ENCODE peak calls at places on chromosomes 3 and 15, in four cellular contexts. Q is suprapubic skin, L is upper lobe of left lung, R is endothelial cell of umbilical vein. G is an unnamed sample. For H3K4me1, the result is how much of the 10 kb centered on the place peaks cover.

GRCh38 chr3:182294256-182294655 is 499.0 kb upstream of the ATP11B start:
- DNase-seq in L (no peak), R (no peak), Q (no peak), G (no peak)

GRCh38 chr15:100602822-100603393 is 519 bp downstream of the ASB7 start:
- DNase-seq in Q (peak), R (peak), L (no peak), G (no peak)

GRCh38 chr15:69450968-69451695 is 1.5 kb upstream of the RPLP1 start:
- DNase-seq in L (no peak), R (no peak), Q (no peak), G (no peak)

GRCh38 chr3:73786346-73786807 is 161.6 kb upstream of the PDZRN3 start:
- DNase-seq in L (no peak), Q (no peak), R (peak), G (peak)

GRCh38 chr15:57476533-57476975 is 100.2 kb downstream of the CGNL1 start:
- DNase-seq in Q (no peak), R (peak), L (no peak), G (no peak)

GRCh38 chr15:37059051-37059450 is 41.3 kb downstream of the MEIS2 start:
- DNase-seq in R (peak), L (no peak), Q (no peak), G (no peak)

GRCh38 chr15:83733206-83733605 is 79.3 kb downstream of the ADAMTSL3 start:
- DNase-seq in L (no peak), Q (no peak), R (no peak), G (no peak)

GRCh38 chr3:22606938-22607337 is 596.2 kb upstream of the UBE2E2 start:
- DNase-seq in R (no peak), L (no peak), Q (no peak), G (no peak)

GRCh38 chr3:118110196-118110595 is 924.5 kb downstream of the IGSF11 start:
- DNase-seq in R (no peak), Q (no peak), L (no peak), G (no peak)

GRCh38 chr3:139309880-139310279 is 33.9 kb upstream of the MRPS22 start:
- DNase-seq in R (no peak), Q (no peak), L (no peak), G (no peak)

GRCh38 chr15:90201150-90201943 is at the start of gene SEMA4B:
- DNase-seq in L (peak), R (peak), Q (no peak), G (no peak)

GRCh38 chr3:23811117-23811487 is 5.3 kb downstream of the UBE2E1 start:
- DNase-seq in Q (no peak), R (no peak), L (no peak), G (no peak)

GRCh38 chr3:157650699-157651098 is 147.5 kb upstream of the VEPH1 start:
- DNase-seq in R (no peak), Q (no peak), L (no peak), G (no peak)

GRCh38 chr3:146390967-146391366 is 78.4 kb downstream of the PLSCR2 start:
- DNase-seq in L (no peak), Q (no peak), R (peak), G (no peak)

GRCh38 chr15:66961901-66962300 is 103.5 kb upstream of the SMAD3 start:
- DNase-seq in Q (no peak), R (no peak), L (no peak), G (no peak)

GRCh38 chr3:42013652-42014442 is 51.9 kb upstream of the ULK4 start:
- DNase-seq in L (peak), R (no peak), Q (peak), G (no peak)

GRCh38 chr3:138781012-138781470 is 53.7 kb downstream of the PIK3CB start:
- DNase-seq in Q (no peak), L (no peak), R (no peak), G (no peak)

GRCh38 chr15:94237903-94238302 is 6.5 kb downstream of the MCTP2 start:
- DNase-seq in R (no peak), L (no peak), Q (no peak), G (no peak)

GRCh38 chr15:94240486-94240885 is 9.1 kb downstream of the MCTP2 start:
- DNase-seq in L (no peak), R (no peak), Q (no peak), G (no peak)

GRCh38 chr15:94239474-94239873 is 8.1 kb downstream of the MCTP2 start:
- DNase-seq in Q (no peak), R (no peak), L (no peak), G (no peak)

GRCh38 chr15:94236638-94237037 is 5.3 kb downstream of the MCTP2 start:
- DNase-seq in L (no peak), R (no peak), Q (no peak), G (no peak)

DNA sequence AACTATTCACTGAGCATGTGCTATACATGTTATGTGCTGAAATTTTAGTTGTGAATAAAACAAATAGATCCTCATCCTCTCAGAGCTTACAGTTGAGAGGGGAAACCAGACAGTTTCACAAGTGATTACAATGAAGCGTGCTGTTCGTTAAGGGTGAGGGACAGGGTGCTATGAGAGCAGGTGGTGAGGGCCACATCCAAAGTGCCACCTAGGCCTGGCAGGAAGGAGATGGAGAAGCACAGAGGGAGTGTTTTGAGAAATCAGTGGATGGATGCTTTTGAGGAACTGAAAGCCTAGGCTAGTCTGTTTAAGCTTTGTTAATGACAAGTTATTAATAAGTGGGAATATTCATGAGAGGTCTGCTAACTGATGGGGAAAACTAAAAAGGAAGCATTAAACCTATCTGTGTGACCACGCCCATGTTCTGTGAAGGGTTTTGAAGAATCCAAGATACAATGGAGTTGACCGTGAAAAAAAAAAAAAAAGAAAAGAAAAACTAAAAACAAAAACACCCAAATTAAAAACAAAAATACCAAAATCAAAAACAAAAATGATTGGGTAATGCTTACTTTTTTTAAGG is 7.3 kb downstream of the MCTP2 start:
- DNase-seq in Q (no peak), R (no peak), L (no peak), G (no peak)
- H3K4me1 ChIP-seq in Q (under half), R (under half), L (under half), G (under half)

GRCh38 chr3:194255252-194256039 is 95.7 kb downstream of the CPN2 start:
- DNase-seq in Q (peak), L (peak), R (peak), G (no peak)

GRCh38 chr3:194254032-194254431 is 97.1 kb downstream of the CPN2 start:
- DNase-seq in L (peak), R (no peak), Q (no peak), G (no peak)

GRCh38 chr3:194257030-194257657 is 94.0 kb downstream of the CPN2 start:
- DNase-seq in Q (no peak), R (no peak), L (no peak), G (no peak)

GRCh38 chr3:194257916-194258668 is 93.0 kb downstream of the CPN2 start:
- DNase-seq in Q (no peak), L (no peak), R (no peak), G (no peak)

DNA sequence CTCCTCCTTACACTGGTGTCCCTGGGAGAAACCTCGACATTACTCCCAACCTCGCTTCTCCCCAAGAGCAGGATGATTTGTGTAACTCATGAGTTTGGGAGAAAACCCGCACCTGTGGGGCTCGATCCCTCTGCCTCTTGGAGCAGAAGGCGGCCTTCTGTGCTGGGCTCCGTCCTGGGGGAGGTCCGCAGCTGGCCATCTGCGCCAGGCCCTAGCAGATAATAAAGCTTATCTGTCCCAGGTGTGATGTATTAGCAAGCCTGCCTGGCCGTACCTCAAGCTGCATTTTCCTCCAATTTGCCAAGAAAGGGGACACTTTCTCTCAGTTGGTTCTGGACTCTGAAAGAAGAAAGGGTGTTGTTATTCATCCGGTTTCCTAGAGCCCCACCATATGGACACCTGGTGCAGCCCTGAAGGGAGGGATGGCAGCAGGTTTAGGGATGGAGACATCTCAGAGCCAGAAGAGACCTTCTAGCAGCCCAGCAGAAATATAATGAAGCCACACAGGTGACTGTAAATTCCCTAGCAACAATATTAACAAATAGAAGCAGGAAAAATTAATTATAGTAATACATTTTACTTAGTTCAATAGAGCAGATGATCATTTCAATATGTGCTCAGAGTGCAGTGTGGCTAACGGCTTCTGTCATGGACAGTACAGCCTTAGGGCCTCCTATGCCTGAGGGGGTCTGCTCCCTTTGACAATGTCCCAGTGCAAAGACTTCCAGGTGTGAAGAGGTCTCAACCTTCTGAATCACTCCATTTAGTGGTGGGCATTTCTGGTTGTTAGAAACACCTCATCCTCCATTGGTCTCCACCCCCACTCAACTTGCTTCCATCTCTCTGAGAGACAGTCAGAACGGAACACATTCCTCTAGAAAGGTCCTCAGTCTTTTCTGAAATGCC is 94.8 kb downstream of the CPN2 start:
- DNase-seq in L (peak), Q (no peak), R (no peak), G (no peak)
- TF ChIP-seq CTCF in L (no peak), Q (no peak), R (no peak), G (no peak)

DNA sequence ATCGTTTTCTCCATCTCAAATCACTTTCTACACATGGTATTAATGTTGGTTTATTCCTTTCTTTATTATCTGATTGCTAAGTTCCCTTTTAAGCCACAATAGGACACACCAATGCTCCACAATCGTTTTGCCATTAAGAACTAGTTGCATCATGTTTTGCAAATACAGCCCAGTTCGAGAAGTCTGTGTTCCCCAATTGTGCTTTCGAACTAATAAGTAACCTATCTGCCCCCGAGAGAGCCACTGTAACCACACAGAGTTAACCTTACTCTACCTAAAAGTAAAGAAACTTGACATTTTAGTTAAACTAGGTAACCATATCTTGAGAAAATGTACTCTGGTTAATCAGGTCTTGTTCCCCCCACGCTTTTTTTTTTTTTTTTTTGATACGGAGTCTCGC is 39.1 kb downstream of the MAGI1 start:
- DNase-seq in L (no peak), Q (no peak), R (no peak), G (no peak)
- TF ChIP-seq POLR2AphosphoS5 in L (no peak), Q (no peak), R (no peak), G (no peak)

GRCh38 chr3:129121016-129121791 is 400 bp downstream of the RAB43 start:
- DNase-seq in R (peak), L (peak), Q (no peak), G (no peak)

GRCh38 chr3:129118745-129119144 is 2.9 kb downstream of the RAB43 start:
- DNase-seq in L (no peak), Q (no peak), R (peak), G (no peak)

GRCh38 chr3:129117134-129117533 is 4.5 kb downstream of the RAB43 start:
- DNase-seq in R (no peak), Q (no peak), L (no peak), G (no peak)

GRCh38 chr3:129120254-129121004 is 1.2 kb downstream of the RAB43 start:
- DNase-seq in L (peak), R (peak), Q (peak), G (peak)

GRCh38 chr3:129119365-129120100 is 2.1 kb downstream of the RAB43 start:
- DNase-seq in R (peak), L (no peak), Q (no peak), G (no peak)
- H3K4me1 ChIP-seq in R (under half), L (under half), Q (under half), G (under half)

GRCh38 chr3:177467268-177467985 is 270.1 kb upstream of the TBL1XR1 start:
- DNase-seq in R (no peak), Q (no peak), L (no peak), G (no peak)

GRCh38 chr3:177470200-177470941 is 273.1 kb upstream of the TBL1XR1 start:
- DNase-seq in R (no peak), L (no peak), Q (no peak), G (no peak)

GRCh38 chr3:177471733-177472480 is 274.6 kb upstream of the TBL1XR1 start:
- DNase-seq in L (no peak), R (no peak), Q (no peak), G (no peak)

GRCh38 chr3:177468331-177468730 is 271.0 kb upstream of the TBL1XR1 start:
- DNase-seq in Q (no peak), L (no peak), R (no peak), G (no peak)

GRCh38 chr3:177468816-177469590 is 271.7 kb upstream of the TBL1XR1 start:
- DNase-seq in R (no peak), Q (no peak), L (no peak), G (no peak)
- TF ChIP-seq CTCF in R (no peak), Q (no peak), L (no peak), G (no peak)

DNA sequence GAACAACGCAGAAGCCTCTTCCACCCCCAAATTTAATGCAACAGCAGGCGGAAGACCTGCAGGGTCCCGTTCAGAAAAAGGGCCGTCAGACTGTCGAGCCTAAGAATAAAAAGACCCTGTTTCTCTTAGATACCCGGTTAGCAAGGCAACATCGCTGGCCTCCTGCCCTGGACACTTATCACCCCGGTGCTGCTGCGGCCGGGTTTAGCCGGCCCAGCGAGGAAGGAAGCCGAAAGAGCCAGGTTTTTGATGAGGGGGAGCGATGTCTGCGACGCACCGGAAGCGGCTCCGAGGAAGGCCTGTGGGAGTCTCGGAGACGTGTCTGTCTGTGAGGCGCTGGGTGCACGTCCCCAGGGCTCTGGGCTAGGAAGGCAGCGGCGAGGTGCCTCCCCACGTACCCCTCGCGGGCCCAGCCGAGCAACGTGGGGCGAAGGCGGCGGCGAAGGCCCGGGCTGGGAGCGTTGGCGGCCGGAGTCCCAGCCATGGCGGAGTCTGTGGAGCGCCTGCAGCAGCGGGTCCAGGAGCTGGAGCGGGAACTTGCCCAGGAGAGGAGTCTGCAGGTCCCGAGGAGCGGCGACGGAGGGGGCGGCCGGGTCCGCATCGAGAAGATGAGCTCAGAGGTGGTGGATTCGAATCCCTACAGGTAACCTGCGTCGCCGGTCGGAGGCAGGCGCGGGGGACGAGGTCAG is at the start of gene UBA5:
- DNase-seq in L (peak), R (peak), Q (peak), G (no peak)
- TF ChIP-seq POLR2AphosphoS5 in L (peak), R (peak), Q (peak), G (no peak)

GRCh38 chr3:152258448-152259302 is 10.1 kb upstream of the MBNL1 start:
- DNase-seq in L (no peak), Q (peak), R (peak), G (peak)
- H3K4me1 ChIP-seq in L (under half), Q (under half), R (under half), G (under half)

DNA sequence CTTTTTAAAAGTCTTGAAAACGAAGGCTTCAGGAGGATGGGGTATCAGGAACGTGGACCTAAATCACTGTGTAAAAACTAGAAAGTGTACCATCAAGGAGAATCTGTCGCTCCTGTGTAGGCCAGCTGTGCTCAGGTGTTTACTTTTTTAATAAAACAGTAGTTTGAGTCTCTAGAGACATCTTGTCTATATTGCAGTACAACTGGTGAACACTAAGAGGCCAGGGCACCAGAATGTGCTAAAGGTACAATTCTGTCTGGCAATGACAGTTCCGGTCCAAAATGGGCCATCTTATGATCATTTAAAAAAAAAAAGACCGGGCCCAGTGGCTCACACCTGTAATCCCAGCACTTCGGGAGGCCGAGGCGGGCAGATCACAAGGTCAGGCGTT is 61.8 kb upstream of the MCF2L2 start:
- DNase-seq in R (no peak), L (no peak), Q (peak), G (no peak)
- TF ChIP-seq CTCF in R (no peak), L (no peak), Q (no peak), G (no peak)

GRCh38 chr15:88246666-88247446 is 9.7 kb downstream of the NTRK3 start:
- DNase-seq in L (peak), Q (peak), R (peak), G (peak)
- TF ChIP-seq POLR2AphosphoS5 in L (no peak), Q (no peak), R (no peak), G (no peak)

DNA sequence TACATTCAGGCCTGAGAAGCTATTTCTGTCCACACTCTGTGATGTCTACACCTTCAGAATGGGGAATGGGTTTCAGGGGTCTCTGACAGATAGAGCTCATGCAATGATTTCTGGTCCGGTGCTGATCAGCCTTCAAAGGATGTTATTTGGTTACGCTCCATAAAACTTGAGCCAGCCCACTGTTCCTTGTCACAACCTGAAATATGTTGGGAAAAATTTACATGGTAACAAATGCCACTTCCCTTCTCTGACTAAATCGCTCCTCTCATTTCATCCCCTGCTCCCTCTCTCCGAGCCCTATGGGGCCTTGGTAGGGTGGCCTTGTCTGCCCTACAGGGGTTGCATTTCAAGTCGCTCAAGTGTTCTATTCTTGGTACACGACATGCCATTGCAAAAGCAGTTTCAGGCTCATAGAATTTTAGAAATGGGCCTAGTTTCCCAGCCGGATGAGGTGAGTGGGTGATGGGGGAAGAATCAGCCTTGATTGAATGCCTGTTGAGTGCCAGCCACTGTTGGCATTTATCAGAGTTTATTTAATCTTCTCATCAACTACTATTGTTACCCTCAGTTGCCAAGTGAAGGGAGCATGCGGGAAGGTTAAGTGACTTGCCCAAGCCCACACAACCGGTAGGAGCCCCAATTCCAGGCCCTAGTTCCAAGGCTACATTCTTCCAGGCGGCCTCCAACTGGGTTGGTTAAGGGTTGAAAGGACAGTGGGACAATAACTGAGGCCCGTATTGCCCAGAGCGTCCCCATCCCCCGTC is 1.0 kb upstream of the ABHD2 start:
- DNase-seq in Q (no peak), L (no peak), R (no peak), G (no peak)
- H3K4me1 ChIP-seq in Q (under half), L (under half), R (under half), G (under half)

G was measured in Panc1.